ENCODE peak calls at places on chromosomes 6 and 20, in seven cellular contexts. One of them, this sample, is unnamed. For H3K27me3 and H3K4me1, the result is how much of the 10 kb centered on the place peaks cover.

GRCh38 chr20:58075980-58076749 is 152.3 kb downstream of the ANKRD60 start:
- DNase-seq in IMR-90: no peak
- DNase-seq in CD8-positive, alpha-beta memory T cell: no peak
- DNase-seq in osteoblast: peak
- DNase-seq in heart left ventricle: no peak
- DNase-seq in left lung: no peak
- DNase-seq in PC-9: no peak
- DNase-seq in this sample: no peak

GRCh38 chr6:53313784-53314382 is 34.9 kb downstream of the ELOVL5 start:
- DNase-seq in IMR-90: peak
- DNase-seq in CD8-positive, alpha-beta memory T cell: no peak
- DNase-seq in osteoblast: no peak
- DNase-seq in heart left ventricle: no peak
- DNase-seq in left lung: no peak
- DNase-seq in PC-9: no peak
- DNase-seq in this sample: no peak

GRCh38 chr20:15942130-15942529 is 631.1 kb downstream of the KIF16B start:
- DNase-seq in IMR-90: no peak
- DNase-seq in CD8-positive, alpha-beta memory T cell: no peak
- DNase-seq in osteoblast: no peak
- DNase-seq in heart left ventricle: no peak
- DNase-seq in left lung: no peak
- DNase-seq in PC-9: no peak
- DNase-seq in this sample: no peak

GRCh38 chr6:80186082-80186481 is 79.6 kb downstream of the BCKDHB start:
- DNase-seq in IMR-90: no peak
- DNase-seq in CD8-positive, alpha-beta memory T cell: no peak
- DNase-seq in osteoblast: no peak
- DNase-seq in heart left ventricle: no peak
- DNase-seq in left lung: no peak
- DNase-seq in PC-9: no peak
- DNase-seq in this sample: no peak

GRCh38 chr20:48523191-48523757 is 304.5 kb downstream of the PREX1 start:
- DNase-seq in IMR-90: peak
- DNase-seq in CD8-positive, alpha-beta memory T cell: no peak
- DNase-seq in osteoblast: peak
- DNase-seq in heart left ventricle: no peak
- DNase-seq in left lung: no peak
- DNase-seq in PC-9: peak
- DNase-seq in this sample: no peak

GRCh38 chr20:46282669-46283068 is 25.6 kb downstream of the CDH22 start:
- DNase-seq in IMR-90: no peak
- DNase-seq in CD8-positive, alpha-beta memory T cell: peak
- DNase-seq in osteoblast: no peak
- DNase-seq in heart left ventricle: no peak
- DNase-seq in left lung: no peak
- DNase-seq in PC-9: no peak
- DNase-seq in this sample: no peak

GRCh38 chr6:51571168-51571567 is 516.2 kb downstream of the PKHD1 start:
- DNase-seq in IMR-90: no peak
- DNase-seq in CD8-positive, alpha-beta memory T cell: no peak
- DNase-seq in osteoblast: no peak
- DNase-seq in heart left ventricle: no peak
- DNase-seq in left lung: no peak
- DNase-seq in PC-9: no peak
- DNase-seq in this sample: no peak

GRCh38 chr6:155314773-155315515 is 660 bp upstream of the TFB1M start:
- DNase-seq in IMR-90: peak
- DNase-seq in CD8-positive, alpha-beta memory T cell: peak
- DNase-seq in osteoblast: no peak
- DNase-seq in heart left ventricle: peak
- DNase-seq in left lung: peak
- DNase-seq in PC-9: no peak
- DNase-seq in this sample: peak

GRCh38 chr20:11186301-11187008 is 512.7 kb upstream of the JAG1 start:
- DNase-seq in IMR-90: peak
- DNase-seq in CD8-positive, alpha-beta memory T cell: no peak
- DNase-seq in osteoblast: no peak
- DNase-seq in heart left ventricle: no peak
- DNase-seq in left lung: no peak
- DNase-seq in PC-9: no peak
- DNase-seq in this sample: no peak

GRCh38 chr6:88492824-88493223 is 326.7 kb upstream of the CNR1 start:
- DNase-seq in IMR-90: peak
- DNase-seq in CD8-positive, alpha-beta memory T cell: no peak
- DNase-seq in osteoblast: no peak
- DNase-seq in heart left ventricle: no peak
- DNase-seq in left lung: no peak
- DNase-seq in PC-9: no peak
- DNase-seq in this sample: no peak

GRCh38 chr6:3324262-3324942 is 65.7 kb downstream of the PSMG4 start:
- DNase-seq in IMR-90: peak
- DNase-seq in CD8-positive, alpha-beta memory T cell: no peak
- DNase-seq in osteoblast: peak
- DNase-seq in heart left ventricle: peak
- DNase-seq in left lung: no peak
- DNase-seq in PC-9: no peak
- DNase-seq in this sample: no peak

GRCh38 chr6:157381631-157382621 is 936 bp downstream of the ZDHHC14 start:
- DNase-seq in IMR-90: peak
- DNase-seq in CD8-positive, alpha-beta memory T cell: peak
- DNase-seq in osteoblast: peak
- DNase-seq in heart left ventricle: peak
- DNase-seq in left lung: peak
- DNase-seq in PC-9: peak
- DNase-seq in this sample: peak

GRCh38 chr20:16922834-16923233 is 174.7 kb downstream of the OTOR start:
- DNase-seq in IMR-90: peak
- DNase-seq in CD8-positive, alpha-beta memory T cell: no peak
- DNase-seq in osteoblast: peak
- DNase-seq in heart left ventricle: no peak
- DNase-seq in left lung: no peak
- DNase-seq in PC-9: no peak
- DNase-seq in this sample: no peak

GRCh38 chr6:161486326-161486725 is 212.5 kb upstream of the AGPAT4 start:
- DNase-seq in IMR-90: peak
- DNase-seq in CD8-positive, alpha-beta memory T cell: no peak
- DNase-seq in osteoblast: peak
- DNase-seq in heart left ventricle: peak
- DNase-seq in left lung: no peak
- DNase-seq in PC-9: no peak
- DNase-seq in this sample: peak

GRCh38 chr20:3307078-3307477 is 68.1 kb upstream of the SLC4A11 start:
- DNase-seq in IMR-90: no peak
- DNase-seq in CD8-positive, alpha-beta memory T cell: no peak
- DNase-seq in osteoblast: no peak
- DNase-seq in heart left ventricle: no peak
- DNase-seq in left lung: no peak
- DNase-seq in PC-9: no peak
- DNase-seq in this sample: no peak

GRCh38 chr6:33207569-33208088 is 671 bp upstream of the RING1 start:
- DNase-seq in IMR-90: peak
- DNase-seq in CD8-positive, alpha-beta memory T cell: no peak
- DNase-seq in osteoblast: peak
- DNase-seq in heart left ventricle: peak
- DNase-seq in left lung: no peak
- DNase-seq in PC-9: peak
- DNase-seq in this sample: peak

GRCh38 chr6:27297857-27298730 is 14.0 kb downstream of the POM121L2 start:
- DNase-seq in IMR-90: peak
- DNase-seq in CD8-positive, alpha-beta memory T cell: no peak
- DNase-seq in osteoblast: no peak
- DNase-seq in heart left ventricle: no peak
- DNase-seq in left lung: no peak
- DNase-seq in PC-9: peak
- DNase-seq in this sample: no peak

GRCh38 chr20:19783966-19784401 is 25.9 kb downstream of the RIN2 start:
- DNase-seq in IMR-90: peak
- DNase-seq in CD8-positive, alpha-beta memory T cell: no peak
- DNase-seq in osteoblast: no peak
- DNase-seq in heart left ventricle: peak
- DNase-seq in left lung: peak
- DNase-seq in PC-9: peak
- DNase-seq in this sample: no peak

GRCh38 chr6:98977606-98978292 is 30.0 kb upstream of the FBXL4 start:
- DNase-seq in IMR-90: no peak
- DNase-seq in CD8-positive, alpha-beta memory T cell: no peak
- DNase-seq in osteoblast: no peak
- DNase-seq in heart left ventricle: no peak
- DNase-seq in left lung: no peak
- DNase-seq in PC-9: no peak
- DNase-seq in this sample: no peak

GRCh38 chr20:49460916-49461315 is 21.6 kb downstream of the KCNB1 start:
- DNase-seq in IMR-90: no peak
- DNase-seq in CD8-positive, alpha-beta memory T cell: no peak
- DNase-seq in osteoblast: peak
- DNase-seq in heart left ventricle: no peak
- DNase-seq in left lung: no peak
- DNase-seq in PC-9: peak
- DNase-seq in this sample: no peak

GRCh38 chr6:156250593-156250992 is 526.6 kb upstream of the ARID1B start:
- DNase-seq in IMR-90: peak
- DNase-seq in CD8-positive, alpha-beta memory T cell: no peak
- DNase-seq in osteoblast: no peak
- DNase-seq in heart left ventricle: no peak
- DNase-seq in left lung: no peak
- DNase-seq in PC-9: no peak
- DNase-seq in this sample: no peak

GRCh38 chr6:7115452-7116223 is 7.9 kb downstream of the RREB1 start:
- DNase-seq in IMR-90: no peak
- DNase-seq in CD8-positive, alpha-beta memory T cell: no peak
- DNase-seq in osteoblast: peak
- DNase-seq in heart left ventricle: no peak
- DNase-seq in left lung: no peak
- DNase-seq in PC-9: no peak
- DNase-seq in this sample: no peak

GRCh38 chr20:59402697-59403096 is 102.3 kb downstream of the EDN3 start:
- DNase-seq in IMR-90: no peak
- DNase-seq in CD8-positive, alpha-beta memory T cell: peak
- DNase-seq in osteoblast: no peak
- DNase-seq in heart left ventricle: no peak
- DNase-seq in left lung: no peak
- DNase-seq in PC-9: no peak
- DNase-seq in this sample: no peak

DNA sequence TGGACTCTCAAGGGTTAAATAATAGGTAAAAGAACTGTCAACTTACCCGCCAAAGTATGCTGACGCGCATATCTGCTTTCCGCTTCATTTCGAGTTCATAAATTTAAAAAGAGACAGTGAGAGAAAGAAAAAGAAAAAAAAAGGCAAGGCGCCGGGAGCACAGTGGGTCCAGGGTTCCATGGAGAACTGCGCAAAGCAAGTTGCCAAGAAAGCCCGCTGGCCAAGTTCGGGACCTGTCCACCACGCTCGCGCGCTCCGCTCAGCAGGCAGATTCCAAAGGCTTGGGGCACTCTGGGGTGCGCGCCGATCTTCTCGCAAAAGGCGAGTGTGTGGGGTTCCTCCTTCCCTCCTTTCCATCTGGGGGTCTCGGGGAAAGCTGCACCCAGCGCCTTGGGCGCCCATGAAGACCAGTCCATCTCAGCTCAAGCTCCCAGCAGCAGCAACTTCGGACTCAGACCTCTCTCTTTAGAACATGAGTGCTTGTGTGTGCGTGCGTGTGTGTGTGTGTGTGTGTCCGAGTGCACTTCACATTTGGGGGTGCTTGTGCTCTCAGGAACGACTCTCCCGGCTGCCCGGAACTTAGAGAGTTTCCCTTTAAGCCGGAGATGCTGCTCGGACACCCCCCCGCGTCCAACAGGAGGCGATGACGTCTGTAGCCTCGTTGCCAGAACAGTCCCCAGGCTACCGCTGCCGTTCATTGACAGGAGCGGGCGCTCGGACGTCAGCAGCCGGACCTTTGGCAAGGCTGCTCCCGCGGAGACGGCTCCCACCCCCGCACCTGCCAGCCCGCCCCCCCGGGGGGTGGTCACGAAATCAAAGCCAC is 180.0 kb downstream of the TBXT start:
- DNase-seq in IMR-90: peak
- DNase-seq in CD8-positive, alpha-beta memory T cell: no peak
- DNase-seq in osteoblast: peak
- DNase-seq in heart left ventricle: peak
- DNase-seq in left lung: no peak
- DNase-seq in PC-9: no peak
- DNase-seq in this sample: peak
- H3K27ac ChIP-seq in IMR-90: peak
- H3K27ac ChIP-seq in CD8-positive, alpha-beta memory T cell: no peak
- H3K27ac ChIP-seq in osteoblast: peak
- H3K27ac ChIP-seq in heart left ventricle: peak
- H3K27ac ChIP-seq in left lung: no peak
- H3K27ac ChIP-seq in PC-9: no peak
- H3K27ac ChIP-seq in this sample: no peak

DNA sequence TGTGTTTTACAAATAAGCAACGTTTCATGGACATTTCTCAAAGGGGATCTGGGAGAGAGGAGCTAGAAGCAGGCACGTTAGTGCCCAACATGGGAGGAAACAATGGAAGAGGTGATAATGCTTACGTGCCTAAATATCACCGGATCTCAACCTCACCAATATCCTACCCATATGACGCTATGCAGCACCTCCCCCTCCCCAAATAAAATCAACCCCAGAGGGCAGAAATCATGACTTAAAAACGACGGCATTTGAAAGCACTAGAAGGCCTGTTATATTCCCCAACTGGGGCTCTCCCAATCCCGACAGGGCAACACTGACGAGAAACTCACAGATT is 416 bp downstream of the HBS1L start:
- DNase-seq in IMR-90: peak
- DNase-seq in CD8-positive, alpha-beta memory T cell: no peak
- DNase-seq in osteoblast: no peak
- DNase-seq in heart left ventricle: no peak
- DNase-seq in left lung: no peak
- DNase-seq in PC-9: no peak
- DNase-seq in this sample: no peak
- H3K27me3 ChIP-seq in IMR-90: under half
- H3K27me3 ChIP-seq in CD8-positive, alpha-beta memory T cell: under half
- H3K27me3 ChIP-seq in osteoblast: under half
- H3K27me3 ChIP-seq in heart left ventricle: under half
- H3K27me3 ChIP-seq in left lung: under half
- H3K27me3 ChIP-seq in PC-9: under half
- H3K27me3 ChIP-seq in this sample: under half

DNA sequence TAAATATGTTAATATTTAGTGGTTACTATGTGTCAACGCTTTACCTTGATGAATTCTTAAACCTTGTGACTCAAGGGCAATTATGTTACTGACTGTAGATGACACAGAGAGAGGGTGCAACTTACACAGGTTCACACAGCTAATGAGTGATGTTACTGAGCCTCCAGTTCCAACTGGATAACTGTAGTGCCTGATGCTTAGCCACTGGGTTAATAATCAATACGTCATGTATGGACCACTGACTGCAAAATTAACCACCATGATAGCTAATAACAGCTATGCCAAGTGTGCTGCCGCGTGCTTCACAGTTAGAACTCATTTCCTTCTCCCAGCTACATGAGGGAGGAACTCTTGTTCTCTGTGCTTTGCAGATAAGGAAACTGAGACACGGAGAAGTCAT is 45.4 kb downstream of the SIRPA start:
- DNase-seq in IMR-90: no peak
- DNase-seq in CD8-positive, alpha-beta memory T cell: no peak
- DNase-seq in osteoblast: no peak
- DNase-seq in heart left ventricle: no peak
- DNase-seq in left lung: no peak
- DNase-seq in PC-9: no peak
- DNase-seq in this sample: no peak
- H3K4me1 ChIP-seq in IMR-90: under half
- H3K4me1 ChIP-seq in CD8-positive, alpha-beta memory T cell: under half
- H3K4me1 ChIP-seq in osteoblast: under half
- H3K4me1 ChIP-seq in heart left ventricle: under half
- H3K4me1 ChIP-seq in left lung: under half
- H3K4me1 ChIP-seq in PC-9: under half
- H3K4me1 ChIP-seq in this sample: half or more

GRCh38 chr6:126542052-126542451 is 202.1 kb downstream of the CENPW start:
- DNase-seq in IMR-90: no peak
- DNase-seq in CD8-positive, alpha-beta memory T cell: no peak
- DNase-seq in osteoblast: no peak
- DNase-seq in heart left ventricle: no peak
- DNase-seq in left lung: no peak
- DNase-seq in PC-9: no peak
- DNase-seq in this sample: no peak
- H3K27ac ChIP-seq in IMR-90: no peak
- H3K27ac ChIP-seq in CD8-positive, alpha-beta memory T cell: no peak
- H3K27ac ChIP-seq in osteoblast: no peak
- H3K27ac ChIP-seq in heart left ventricle: no peak
- H3K27ac ChIP-seq in left lung: no peak
- H3K27ac ChIP-seq in PC-9: peak
- H3K27ac ChIP-seq in this sample: no peak